ENCODE peak calls at places on chromosomes 6 and 20, in six cellular contexts. H, L, N, V, D and J are unnamed samples.

GRCh38 chr6:154509421-154510143 is 903 bp downstream of the CNKSR3 start:
- DNase-seq in H (peak; percentile 36), L (no peak), N (peak; percentile 60), V (peak; percentile 39), D (peak; percentile 46), J (peak; percentile 47)

GRCh38 chr6:41901882-41902519 is 6.8 kb upstream of the USP49 start:
- DNase-seq in H (peak; percentile 52), L (no peak), N (peak; percentile 17), V (peak; percentile 40), D (no peak), J (no peak)

GRCh38 chr6:1389791-1390070 is 355 bp downstream of the FOXF2 start:
- DNase-seq in H (no peak), L (no peak), N (no peak), V (no peak), D (no peak), J (no peak)

GRCh38 chr6:125884656-125885055 is 71.9 kb upstream of the HINT3 start:
- DNase-seq in H (no peak), L (no peak), N (peak; percentile 78), V (no peak), D (peak; percentile 24), J (no peak)

GRCh38 chr20:3223937-3224680 is 14.8 kb downstream of the ITPA start:
- DNase-seq in H (no peak), L (no peak), N (peak; percentile 42), V (no peak), D (no peak), J (no peak)

GRCh38 chr6:15358579-15359327 is 112.9 kb downstream of the JARID2 start:
- DNase-seq in H (no peak), L (no peak), N (peak; percentile 51), V (no peak), D (no peak), J (no peak)

GRCh38 chr20:3080939-3081388 is 3.6 kb downstream of the AVP start:
- DNase-seq in H (no peak), L (no peak), N (no peak), V (peak; percentile 93), D (no peak), J (peak; percentile 95)

GRCh38 chr20:6120491-6120988 is 2.3 kb downstream of the FERMT1 start:
- DNase-seq in H (no peak), L (no peak), N (peak; percentile 84), V (no peak), D (no peak), J (no peak)

GRCh38 chr6:53294095-53294494 is 54.7 kb downstream of the ELOVL5 start:
- DNase-seq in H (peak; percentile 57), L (no peak), N (peak; percentile 49), V (no peak), D (peak; percentile 43), J (peak; percentile 15)

GRCh38 chr6:5173862-5174643 is 86.7 kb downstream of the LYRM4 start:
- DNase-seq in H (no peak), L (no peak), N (peak; percentile 41), V (no peak), D (no peak), J (no peak)

GRCh38 chr6:117908246-117909107 is 1.4 kb downstream of the SLC35F1 start:
- DNase-seq in H (peak; percentile 12), L (no peak), N (no peak), V (peak; percentile 8), D (peak; percentile 54), J (no peak)

GRCh38 chr20:21325296-21325695 is 22.2 kb downstream of the XRN2 start:
- DNase-seq in H (no peak), L (no peak), N (no peak), V (no peak), D (no peak), J (no peak)

GRCh38 chr6:23003671-23004598 is 434.6 kb downstream of the HDGFL1 start:
- DNase-seq in H (no peak), L (peak; percentile 16), N (no peak), V (no peak), D (no peak), J (peak; percentile 77)

GRCh38 chr20:21554376-21554890 is 40.6 kb upstream of the NKX2-2 start:
- DNase-seq in H (no peak), L (no peak), N (no peak), V (no peak), D (no peak), J (no peak)

GRCh38 chr20:57809661-57810172 is 99.9 kb upstream of the PMEPA1 start:
- DNase-seq in H (no peak), L (no peak), N (no peak), V (no peak), D (no peak), J (peak; percentile 43)

GRCh38 chr20:14337400-14338171 is at the start of gene FLRT3:
- DNase-seq in H (peak; percentile 76), L (peak; percentile 96), N (peak; percentile 99), V (peak; percentile 81), D (peak; percentile 80), J (peak; percentile 90)

GRCh38 chr6:169288591-169288990 is 34.9 kb upstream of the THBS2 start:
- DNase-seq in H (no peak), L (no peak), N (no peak), V (peak; percentile 55), D (no peak), J (peak; percentile 80)

GRCh38 chr6:142935553-142936517 is 9.1 kb downstream of the HIVEP2 start:
- DNase-seq in H (no peak), L (no peak), N (no peak), V (no peak), D (no peak), J (no peak)

GRCh38 chr6:2876210-2877056 is 26.7 kb downstream of the SERPINB9 start:
- DNase-seq in H (peak; percentile 53), L (peak; percentile 45), N (no peak), V (peak; percentile 94), D (no peak), J (peak; percentile 87)

GRCh38 chr6:151847064-151847463 is 39.6 kb downstream of the ESR1 start:
- DNase-seq in H (peak; percentile 59), L (no peak), N (no peak), V (peak; percentile 10), D (peak; percentile 40), J (peak; percentile 24)

GRCh38 chr20:13141541-13141940 is 79.5 kb upstream of the ISM1 start:
- DNase-seq in H (no peak), L (no peak), N (peak; percentile 98), V (no peak), D (no peak), J (peak; percentile 24)

GRCh38 chr20:1415667-1416468 is 23.0 kb upstream of the FKBP1A start:
- DNase-seq in H (no peak), L (peak; percentile 64), N (peak; percentile 42), V (no peak), D (no peak), J (peak; percentile 92)

GRCh38 chr6:106381871-106382270 is 21.4 kb downstream of the CRYBG1 start:
- DNase-seq in H (no peak), L (no peak), N (peak; percentile 48), V (no peak), D (no peak), J (peak; percentile 20)

GRCh38 chr6:4581468-4582420 is 194.5 kb upstream of the CDYL start:
- DNase-seq in H (peak; percentile 47), L (peak; percentile 87), N (no peak), V (no peak), D (no peak), J (peak; percentile 90)

GRCh38 chr6:53926505-53926904 is 131.7 kb downstream of the LRRC1 start:
- DNase-seq in H (no peak), L (no peak), N (peak; percentile 19), V (no peak), D (no peak), J (peak; percentile 35)

GRCh38 chr6:169961772-169962561 is 210.5 kb downstream of the ERMARD start:
- DNase-seq in H (peak; percentile 71), L (no peak), N (no peak), V (no peak), D (no peak), J (no peak)

GRCh38 chr6:28940294-28940858 is 16.6 kb upstream of the TRIM27 start:
- DNase-seq in H (peak; percentile 46), L (no peak), N (peak; percentile 83), V (peak; percentile 29), D (peak; percentile 34), J (peak; percentile 27)

GRCh38 chr6:72649032-72649984 is 27.4 kb downstream of the KCNQ5 start:
- DNase-seq in H (no peak), L (peak; percentile 24), N (peak; percentile 18), V (no peak), D (no peak), J (peak; percentile 42)

GRCh38 chr20:5145365-5146301 is 18.8 kb downstream of the CDS2 start:
- DNase-seq in H (no peak), L (no peak), N (no peak), V (no peak), D (no peak), J (no peak)